ENCODE peak calls at places on chromosome 20, in four cellular contexts. N is ovary, U is NCI-H1105, E is brain microvascular endothelial cell. X is an unnamed sample.

GRCh38 chr20:23139524-23139923 is 53.4 kb upstream of the CD93 start:
- DNase-seq in N (no peak), U (peak), E (no peak), X (no peak)

GRCh38 chr20:61205769-61206168 is 46.3 kb upstream of the CDH4 start:
- DNase-seq in N (no peak), U (no peak), E (no peak), X (no peak)

GRCh38 chr20:33811763-33812672 is 870 bp downstream of the CHMP4B start:
- DNase-seq in N (peak), U (no peak), E (peak), X (no peak)

GRCh38 chr20:24951536-24952047 is 2.5 kb downstream of the CST7 start:
- DNase-seq in N (no peak), U (no peak), E (no peak), X (no peak)

GRCh38 chr20:17643531-17644188 is 38.4 kb downstream of the RRBP1 start:
- DNase-seq in N (no peak), U (no peak), E (peak), X (peak)

GRCh38 chr20:15240801-15241200 is 903.4 kb upstream of the FLRT3 start:
- DNase-seq in N (no peak), U (no peak), E (no peak), X (no peak)

GRCh38 chr20:8568068-8568467 is 436.0 kb downstream of the PLCB1 start:
- DNase-seq in N (no peak), U (no peak), E (no peak), X (no peak)

GRCh38 chr20:41627611-41628244 is 9.6 kb upstream of the CHD6 start:
- DNase-seq in N (no peak), U (no peak), E (no peak), X (no peak)

GRCh38 chr20:32580194-32580593 is 4.9 kb downstream of the NOL4L start:
- DNase-seq in N (no peak), U (no peak), E (no peak), X (no peak)

GRCh38 chr20:59749293-59749680 is 144.9 kb downstream of the PHACTR3 start:
- DNase-seq in N (no peak), U (no peak), E (peak), X (no peak)